ENCODE peak calls at places on chromosomes 13 and 19, in eight cellular contexts. A, E, Z, C, B, V, N and Q are unnamed samples.

GRCh38 chr13:44108345-44108858 is 228.7 kb downstream of the LACC1 start:
- DNase-seq in A (no peak), E (no peak), Z (no peak), C (no peak), B (no peak), V (no peak), N (no peak), Q (no peak)

GRCh38 chr19:40398417-40399056 is 8.6 kb upstream of the HIPK4 start:
- DNase-seq in A (peak), E (peak), Z (no peak), C (peak), B (peak), V (peak), N (peak), Q (peak)

GRCh38 chr13:22592515-22592914 is 588.3 kb upstream of the SGCG start:
- DNase-seq in A (no peak), E (no peak), Z (no peak), C (no peak), B (no peak), V (no peak), N (no peak), Q (no peak)

GRCh38 chr13:90622547-90622946 is 724.9 kb upstream of the MIR17HG start:
- DNase-seq in A (no peak), E (no peak), Z (peak), C (no peak), B (no peak), V (no peak), N (no peak), Q (no peak)

GRCh38 chr13:99282264-99283231 is 24.4 kb upstream of the GPR18 start:
- DNase-seq in A (peak), E (no peak), Z (no peak), C (no peak), B (no peak), V (no peak), N (no peak), Q (no peak)

GRCh38 chr19:38208571-38208970 is 15.5 kb downstream of the DPF1 start:
- DNase-seq in A (no peak), E (no peak), Z (no peak), C (no peak), B (no peak), V (no peak), N (no peak), Q (no peak)

GRCh38 chr13:77047649-77048343 is 20.8 kb upstream of the FBXL3 start:
- DNase-seq in A (no peak), E (no peak), Z (no peak), C (no peak), B (no peak), V (no peak), N (no peak), Q (no peak)

GRCh38 chr19:1244693-1245451 is 3.3 kb downstream of the ATP5F1D start:
- DNase-seq in A (no peak), E (no peak), Z (no peak), C (no peak), B (no peak), V (no peak), N (peak), Q (no peak)

GRCh38 chr19:3792114-3792513 is 5.9 kb upstream of the MATK start:
- DNase-seq in A (no peak), E (no peak), Z (no peak), C (no peak), B (no peak), V (no peak), N (no peak), Q (no peak)

GRCh38 chr13:113113846-113114271 is 8.3 kb downstream of the F7 start:
- DNase-seq in A (no peak), E (no peak), Z (no peak), C (no peak), B (no peak), V (no peak), N (peak), Q (no peak)

GRCh38 chr19:3673506-3674439 is 26.5 kb downstream of the PIP5K1C start:
- DNase-seq in A (no peak), E (no peak), Z (no peak), C (no peak), B (no peak), V (no peak), N (no peak), Q (no peak)

GRCh38 chr13:112688560-112689497 is 1.0 kb upstream of the ATP11A start:
- DNase-seq in A (no peak), E (no peak), Z (no peak), C (peak), B (no peak), V (no peak), N (peak), Q (peak)

GRCh38 chr13:21060827-21061076 is 634 bp downstream of the LATS2 start:
- DNase-seq in A (no peak), E (peak), Z (no peak), C (no peak), B (no peak), V (no peak), N (no peak), Q (no peak)

GRCh38 chr13:86446311-86446710 is 647.1 kb upstream of the SLITRK6 start:
- DNase-seq in A (no peak), E (peak), Z (no peak), C (no peak), B (no peak), V (no peak), N (no peak), Q (no peak)

GRCh38 chr19:1304197-1304924 is 18.7 kb downstream of the EFNA2 start:
- DNase-seq in A (no peak), E (no peak), Z (no peak), C (no peak), B (no peak), V (no peak), N (no peak), Q (no peak)

GRCh38 chr13:41652735-41653361 is 195.5 kb downstream of the RGCC start:
- DNase-seq in A (peak), E (peak), Z (peak), C (no peak), B (peak), V (peak), N (no peak), Q (no peak)

GRCh38 chr13:52162279-52163101 is 3.1 kb upstream of the NEK3 start:
- DNase-seq in A (no peak), E (no peak), Z (no peak), C (no peak), B (no peak), V (no peak), N (no peak), Q (no peak)

GRCh38 chr19:55358943-55359908 is 3.8 kb downstream of the GARIN5B start:
- DNase-seq in A (no peak), E (no peak), Z (no peak), C (no peak), B (no peak), V (no peak), N (no peak), Q (no peak)

GRCh38 chr13:105363747-105364177 is 1171.7 kb downstream of the EFNB2 start:
- DNase-seq in A (no peak), E (no peak), Z (no peak), C (no peak), B (no peak), V (no peak), N (no peak), Q (no peak)

GRCh38 chr19:11361771-11362731 is 6.8 kb downstream of the PLPPR2 start:
- DNase-seq in A (no peak), E (no peak), Z (no peak), C (no peak), B (no peak), V (no peak), N (no peak), Q (no peak)

GRCh38 chr13:33015791-33016323 is 366 bp upstream of the KL start:
- DNase-seq in A (peak), E (peak), Z (no peak), C (no peak), B (no peak), V (no peak), N (no peak), Q (no peak)

GRCh38 chr19:2237869-2238153 is 1.2 kb downstream of the SF3A2 start:
- DNase-seq in A (no peak), E (no peak), Z (no peak), C (no peak), B (no peak), V (no peak), N (no peak), Q (no peak)

GRCh38 chr13:101511766-101512165 is 59.3 kb downstream of the ITGBL1 start:
- DNase-seq in A (no peak), E (no peak), Z (no peak), C (no peak), B (no peak), V (no peak), N (no peak), Q (no peak)

GRCh38 chr13:62512194-62513141 is 1096.8 kb upstream of the PCDH20 start:
- DNase-seq in A (peak), E (peak), Z (no peak), C (no peak), B (no peak), V (no peak), N (no peak), Q (no peak)

GRCh38 chr19:10968527-10969081 is 7.8 kb downstream of the SMARCA4 start:
- DNase-seq in A (peak), E (no peak), Z (no peak), C (peak), B (no peak), V (no peak), N (no peak), Q (no peak)

GRCh38 chr13:35978607-35979316 is 152.4 kb downstream of the DCLK1 start:
- DNase-seq in A (no peak), E (peak), Z (no peak), C (no peak), B (no peak), V (no peak), N (no peak), Q (peak)

GRCh38 chr13:95099541-95099940 is 201.7 kb downstream of the ABCC4 start:
- DNase-seq in A (no peak), E (no peak), Z (no peak), C (no peak), B (peak), V (no peak), N (no peak), Q (no peak)

GRCh38 chr13:104641309-104641708 is 1575.1 kb upstream of the SLC10A2 start:
- DNase-seq in A (no peak), E (no peak), Z (no peak), C (no peak), B (no peak), V (no peak), N (no peak), Q (no peak)

GRCh38 chr19:12938536-12939291 is at the start of gene CALR:
- DNase-seq in A (no peak), E (no peak), Z (no peak), C (peak), B (no peak), V (no peak), N (no peak), Q (peak)

GRCh38 chr19:44772969-44773368 is 4.7 kb upstream of the CBLC start:
- DNase-seq in A (no peak), E (no peak), Z (no peak), C (no peak), B (no peak), V (no peak), N (no peak), Q (no peak)

GRCh38 chr19:5012688-5013457 is 44.0 kb downstream of the KDM4B start:
- DNase-seq in A (no peak), E (no peak), Z (no peak), C (no peak), B (no peak), V (no peak), N (no peak), Q (no peak)

GRCh38 chr19:39276740-39277139 is 8.5 kb downstream of the IFNL2 start:
- DNase-seq in A (no peak), E (no peak), Z (no peak), C (no peak), B (no peak), V (no peak), N (no peak), Q (no peak)